ENCODE peak calls at places on chromosome 18, in six cellular contexts. J is IMR-90, Y is hepatocyte, M is neuronal stem cell, Z is HepG2, T is A549. K is an unnamed sample.

GRCh38 chr18:23560186-23560585 is 26.1 kb downstream of the NPC1 start:
- DNase-seq in Y (no peak), M (no peak), Z (no peak), J (no peak), T (no peak), K (no peak)

GRCh38 chr18:36296591-36297418 is 708 bp upstream of the FHOD3 start:
- DNase-seq in Z (peak; percentile 32), T (peak; percentile 74), J (peak; percentile 77), M (peak; percentile 59), Y (peak; percentile 82), K (peak; percentile 62)

GRCh38 chr18:28422577-28422976 is 245.6 kb upstream of the CDH2 start:
- DNase-seq in J (no peak), M (no peak), Z (no peak), T (no peak), Y (no peak), K (no peak)

GRCh38 chr18:13500227-13500865 is 226.0 kb downstream of the FAM210A start:
- DNase-seq in Y (peak; percentile 73), M (peak; percentile 24), T (peak; percentile 40), Z (peak; percentile 8), J (peak; percentile 57), K (no peak)

GRCh38 chr18:73895701-73896100 is 251.9 kb downstream of the FBXO15 start:
- DNase-seq in Z (peak; percentile 2), T (no peak), M (no peak), Y (peak; percentile 51), J (no peak), K (peak; percentile 100)

GRCh38 chr18:34909637-34910364 is 131.4 kb upstream of the MAPRE2 start:
- DNase-seq in Y (no peak), M (no peak), Z (no peak), J (peak; percentile 69), T (no peak), K (no peak)

GRCh38 chr18:75130591-75131274 is 78.2 kb downstream of the PTGR3 start:
- DNase-seq in T (no peak), Z (no peak), Y (no peak), M (no peak), J (peak; percentile 12), K (no peak)

GRCh38 chr18:12819330-12819729 is 64.7 kb downstream of the PTPN2 start:
- DNase-seq in M (no peak), J (no peak), T (no peak), Z (no peak), Y (no peak), K (no peak)

GRCh38 chr18:58526425-58527115 is 102.3 kb downstream of the ALPK2 start:
- DNase-seq in T (peak; percentile 88), Z (peak; percentile 95), Y (peak; percentile 39), M (no peak), J (no peak), K (no peak)

GRCh38 chr18:62512996-62513395 is 9.8 kb upstream of the ZCCHC2 start:
- DNase-seq in Z (no peak), J (no peak), M (no peak), Y (no peak), T (no peak), K (no peak)

GRCh38 chr18:44823782-44824181 is 143.1 kb downstream of the SETBP1 start:
- DNase-seq in Y (no peak), M (no peak), J (peak; percentile 29), Z (no peak), T (no peak), K (peak; percentile 39)

GRCh38 chr18:64318547-64318946 is 169.7 kb upstream of the LINC00305 start:
- DNase-seq in J (no peak), Z (no peak), T (no peak), Y (no peak), M (no peak), K (no peak)

GRCh38 chr18:6811816-6812215 is 82.3 kb downstream of the ARHGAP28 start:
- DNase-seq in J (peak; percentile 35), Z (no peak), T (no peak), Y (no peak), M (no peak), K (no peak)

GRCh38 chr18:8142932-8143331 is 466.3 kb upstream of the RAB12 start:
- DNase-seq in T (no peak), Z (no peak), J (no peak), M (no peak), Y (no peak), K (no peak)

GRCh38 chr18:6203791-6204190 is 210.9 kb downstream of the L3MBTL4 start:
- DNase-seq in Z (no peak), J (no peak), T (no peak), Y (no peak), M (no peak), K (no peak)

GRCh38 chr18:24054130-24054529 is 39.6 kb downstream of the TTC39C start:
- DNase-seq in Y (no peak), Z (no peak), M (no peak), T (no peak), J (peak; percentile 47), K (no peak)

GRCh38 chr18:25927830-25928229 is 162.6 kb downstream of the SS18 start:
- DNase-seq in T (no peak), Y (no peak), J (no peak), M (no peak), Z (no peak), K (no peak)

GRCh38 chr18:44325903-44326650 is 354.6 kb upstream of the SETBP1 start:
- DNase-seq in M (peak; percentile 57), J (peak; percentile 61), Y (peak; percentile 79), Z (no peak), T (peak; percentile 30), K (peak; percentile 20)

GRCh38 chr18:75068682-75069435 is 140.1 kb downstream of the PTGR3 start:
- DNase-seq in J (no peak), T (no peak), Y (no peak), M (no peak), Z (no peak), K (no peak)

GRCh38 chr18:44195394-44196140 is 485.1 kb upstream of the SETBP1 start:
- DNase-seq in Z (no peak), J (no peak), M (no peak), T (no peak), Y (no peak), K (no peak)

GRCh38 chr18:32980896-32981295 is 208.1 kb upstream of the KLHL14 start:
- DNase-seq in J (no peak), Y (no peak), M (no peak), Z (no peak), T (no peak), K (no peak)

GRCh38 chr18:62555135-62555534 is 32.3 kb downstream of the ZCCHC2 start:
- DNase-seq in T (no peak), Y (no peak), M (no peak), J (peak; percentile 77), Z (no peak), K (no peak)

GRCh38 chr18:67735506-67735905 is 219.0 kb upstream of the DSEL start:
- DNase-seq in J (no peak), M (no peak), T (no peak), Z (no peak), Y (no peak), K (no peak)

GRCh38 chr18:58402247-58402646 is 226.6 kb downstream of the ALPK2 start:
- DNase-seq in Y (peak; percentile 81), Z (peak; percentile 58), J (no peak), M (no peak), T (peak; percentile 24), K (no peak)

GRCh38 chr18:10042492-10042891 is 128.7 kb downstream of the VAPA start:
- DNase-seq in J (no peak), T (no peak), Z (no peak), Y (no peak), M (no peak), K (no peak)

GRCh38 chr18:10038268-10038667 is 124.5 kb downstream of the VAPA start:
- DNase-seq in M (no peak), Z (no peak), T (no peak), J (no peak), Y (no peak), K (no peak)

GRCh38 chr18:10037181-10037580 is 123.4 kb downstream of the VAPA start:
- DNase-seq in Z (no peak), M (no peak), J (no peak), T (no peak), Y (no peak), K (no peak)

GRCh38 chr18:10041180-10041579 is 127.4 kb downstream of the VAPA start:
- DNase-seq in Z (no peak), J (peak; percentile 57), T (no peak), Y (peak; percentile 70), M (no peak), K (no peak)

GRCh38 chr18:10040287-10041011 is 126.6 kb downstream of the VAPA start:
- DNase-seq in Y (peak; percentile 67), Z (no peak), J (peak; percentile 76), T (no peak), M (no peak), K (no peak)
- H3K4me2 ChIP-seq in Y (peak overlapping the region; percentile 23), Z (no peak overlapping the region), J (no peak overlapping the region), T (no peak overlapping the region), M (no peak overlapping the region), K (no peak overlapping the region)

DNA sequence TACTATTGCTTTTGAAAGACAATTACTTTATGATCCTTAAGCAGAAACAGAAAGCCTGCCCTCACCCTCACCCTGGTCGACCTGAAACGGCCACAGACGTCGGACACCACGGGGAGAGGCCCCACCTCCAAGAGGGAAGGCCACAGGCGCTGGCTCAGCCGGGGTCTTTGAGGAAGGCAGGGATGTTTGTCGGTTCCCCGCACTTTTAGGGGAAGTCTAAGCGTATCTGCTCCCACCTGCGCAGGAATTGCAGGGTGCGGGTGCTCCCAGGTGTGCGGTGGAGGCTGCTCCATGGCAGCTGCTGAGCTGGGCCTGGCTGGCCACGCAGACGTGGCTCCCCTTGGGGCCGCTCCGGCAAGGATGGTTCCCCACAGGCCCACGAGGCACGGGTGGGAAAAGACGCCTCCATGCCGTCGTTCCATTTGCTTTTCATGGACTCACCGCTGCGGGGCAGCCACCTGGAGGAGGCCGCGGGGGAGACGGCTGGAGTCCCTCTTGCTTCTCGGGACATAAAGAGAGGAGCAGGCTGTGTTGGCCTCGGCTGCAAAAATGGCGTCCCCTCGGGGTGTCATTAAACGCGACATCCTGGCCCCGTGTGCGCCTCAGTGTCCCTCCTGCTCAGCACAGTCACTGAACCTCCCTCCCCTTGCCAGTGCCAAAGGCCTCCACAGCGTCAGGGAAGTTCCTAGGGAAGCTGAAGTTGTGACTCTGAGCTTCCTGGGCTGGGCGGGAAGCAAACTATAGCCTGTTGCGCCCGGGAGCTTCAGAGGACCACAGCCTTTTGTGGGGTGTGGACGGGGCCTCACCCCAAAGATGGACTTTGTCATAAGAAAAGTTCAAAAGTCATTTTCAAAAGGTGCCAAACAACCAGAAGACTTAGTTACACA is 63.4 kb downstream of the NFATC1 start:
- DNase-seq in J (no peak), Y (no peak), T (no peak), M (no peak), Z (no peak), K (no peak)
- H3K4me2 ChIP-seq in J (no peak overlapping the region), Y (peak overlapping the region; percentile 64), T (no peak overlapping the region), M (no peak overlapping the region), Z (no peak overlapping the region), K (peak overlapping the region; percentile 19)

DNA sequence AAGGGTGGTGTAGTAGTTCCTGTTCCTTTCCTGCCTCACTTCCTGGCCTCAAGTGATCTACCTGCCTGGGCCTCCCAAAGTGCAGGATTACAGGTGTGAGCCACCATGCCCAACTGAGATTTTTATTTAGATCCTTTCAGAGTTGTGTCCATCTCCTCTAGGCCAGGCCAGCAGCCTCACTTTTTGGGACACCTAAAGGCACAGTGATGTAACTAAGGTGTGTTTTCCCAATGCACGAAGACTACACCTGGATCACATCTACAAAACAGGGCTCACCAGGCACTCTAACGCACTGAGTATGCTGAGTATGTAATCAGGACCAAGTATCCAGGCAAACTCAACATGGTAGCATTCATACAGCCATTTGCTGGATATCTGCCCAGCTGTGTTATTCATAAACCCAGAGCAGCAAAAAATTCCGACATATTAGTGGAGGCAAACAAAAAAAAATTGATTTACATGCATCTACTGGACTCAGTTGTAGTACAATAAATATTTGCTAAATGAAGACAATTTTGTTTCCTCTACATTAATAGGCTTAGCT is 33.8 kb downstream of the LPIN2 start:
- DNase-seq in J (peak; percentile 88), Z (no peak), M (no peak), Y (no peak), T (no peak), K (no peak)
- H3K4me2 ChIP-seq in J (peak overlapping the region; percentile 98), Z (no peak overlapping the region), M (no peak overlapping the region), Y (peak overlapping the region; percentile 32), T (peak overlapping the region; percentile 84), K (no peak overlapping the region)

GRCh38 chr18:46338213-46338612 is 234.0 kb downstream of the HAUS1 start:
- DNase-seq in T (no peak), Y (no peak), Z (no peak), M (no peak), J (no peak), K (no peak)
- H3K4me2 ChIP-seq in T (no peak overlapping the region), Y (no peak overlapping the region), Z (no peak overlapping the region), M (no peak overlapping the region), J (no peak overlapping the region), K (peak overlapping the region; percentile 80)

K was measured in PC-9.